ENCODE peak calls at places on chromosomes 5 and 9, in seven cellular contexts. J is GM12891, R is H1, C is HepG2, P is GM12878, L is K562, Y is SK-N-SH. I is an unnamed sample.

GRCh38 chr5:167245871-167246270 is 1045.6 kb upstream of the WWC1 start:
- DNase-seq in P (no peak), L (no peak), Y (no peak), J (no peak), C (no peak), R (no peak), I (no peak)

GRCh38 chr9:108163321-108164005 is 673.9 kb upstream of the KLF4 start:
- DNase-seq in C (no peak), R (no peak), L (no peak), J (no peak), Y (no peak), P (no peak), I (no peak)

GRCh38 chr5:174418809-174419522 is 305.4 kb upstream of the MSX2 start:
- DNase-seq in P (no peak), L (no peak), J (no peak), R (peak; percentile 65), C (peak; percentile 7), Y (peak; percentile 39), I (no peak)

GRCh38 chr5:80382488-80382887 is 25.4 kb upstream of the ZFYVE16 start:
- DNase-seq in L (no peak), Y (no peak), C (no peak), P (no peak), J (no peak), R (no peak), I (no peak)

GRCh38 chr9:135515083-135515511 is 6.1 kb upstream of the LCN1 start:
- DNase-seq in R (no peak), L (no peak), C (no peak), P (no peak), J (no peak), Y (no peak), I (no peak)

GRCh38 chr5:83899351-83899970 is 178.8 kb upstream of the HAPLN1 start:
- DNase-seq in J (no peak), P (no peak), R (no peak), Y (no peak), L (no peak), C (no peak), I (no peak)

GRCh38 chr9:75907329-75907728 is 16.9 kb downstream of the PCSK5 start:
- DNase-seq in R (no peak), Y (no peak), C (peak; percentile 35), P (no peak), L (no peak), J (no peak), I (no peak)

GRCh38 chr9:122134822-122135528 is 24.6 kb downstream of the NDUFA8 start:
- DNase-seq in C (no peak), P (no peak), L (no peak), Y (no peak), R (peak; percentile 53), J (no peak), I (no peak)

GRCh38 chr5:107558951-107559350 is 111.8 kb downstream of the EFNA5 start:
- DNase-seq in L (no peak), P (no peak), Y (peak; percentile 29), J (no peak), R (no peak), C (no peak), I (no peak)

GRCh38 chr9:120264528-120264927 is 315.4 kb downstream of the CDK5RAP2 start:
- DNase-seq in R (no peak), P (no peak), Y (no peak), L (no peak), J (no peak), C (no peak), I (no peak)

GRCh38 chr9:27572566-27572917 is 739 bp downstream of the C9orf72 start:
- DNase-seq in J (no peak), Y (peak; percentile 50), R (no peak), P (no peak), C (peak; percentile 30), L (peak; percentile 9), I (no peak)

GRCh38 chr9:89923961-89924504 is 319.2 kb downstream of the GADD45G start:
- DNase-seq in Y (no peak), J (no peak), R (no peak), C (peak; percentile 72), L (peak; percentile 5), P (no peak), I (no peak)

GRCh38 chr5:121273818-121274433 is 577.8 kb upstream of the FTMT start:
- DNase-seq in Y (no peak), J (no peak), L (peak; percentile 24), C (peak; percentile 53), R (no peak), P (no peak), I (no peak)

DNA sequence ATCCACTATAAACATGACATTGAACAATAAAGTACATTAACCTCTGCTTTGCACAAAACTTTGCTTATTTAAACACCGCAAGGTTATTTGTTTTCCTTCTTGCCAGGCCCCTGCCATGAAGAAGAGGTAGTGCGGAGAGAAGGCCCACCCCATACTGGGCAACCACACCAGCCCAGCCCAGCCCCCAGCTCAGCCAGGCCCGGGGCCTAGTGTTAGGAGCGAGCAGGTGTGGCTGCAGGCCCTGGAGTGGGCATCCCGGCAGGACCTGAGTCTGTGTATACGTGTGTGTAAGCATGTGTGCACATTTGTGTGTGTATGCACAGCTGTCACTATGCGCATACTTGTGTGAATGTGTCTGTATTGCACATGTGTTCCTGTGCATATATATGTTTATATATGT is 90.4 kb upstream of the MVB12B start:
- DNase-seq in J (no peak), P (no peak), R (no peak), L (no peak), C (no peak), Y (peak; percentile 14), I (no peak)
- TF ChIP-seq TAF1 in J (no peak), P (no peak), R (no peak), L (no peak), C (no peak), Y (no peak), I (no peak)

DNA sequence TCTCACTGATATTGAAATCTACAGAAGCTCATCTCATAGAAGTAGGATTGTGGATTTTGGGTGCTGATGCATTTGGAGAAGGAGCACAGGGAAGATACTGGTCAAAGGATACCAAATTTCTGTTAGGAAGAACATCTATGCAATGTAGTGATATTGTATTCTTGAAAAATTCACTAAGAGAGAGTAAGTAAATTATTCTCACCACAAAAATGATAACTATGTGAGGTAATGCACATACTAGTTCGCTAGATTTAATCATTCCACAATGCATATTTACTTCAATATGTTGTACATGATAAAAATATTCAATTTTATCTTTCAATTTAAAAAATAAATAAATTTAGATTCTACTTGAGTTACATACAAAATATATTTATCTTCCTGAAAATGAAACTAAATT is 2040.5 kb upstream of the C9orf72 start:
- DNase-seq in P (no peak), J (no peak), R (no peak), Y (no peak), L (no peak), C (no peak), I (no peak)
- TF ChIP-seq TAF1 in P (no peak), J (no peak), R (no peak), Y (no peak), L (no peak), C (no peak), I (no peak)

GRCh38 chr9:77606526-77606925 is 41.6 kb downstream of the GNA14 start:
- DNase-seq in L (no peak), C (no peak), Y (no peak), R (no peak), P (no peak), J (no peak), I (no peak)
- TF ChIP-seq TAF1 in L (no peak), C (no peak), Y (no peak), R (no peak), P (no peak), J (no peak), I (no peak)

DNA sequence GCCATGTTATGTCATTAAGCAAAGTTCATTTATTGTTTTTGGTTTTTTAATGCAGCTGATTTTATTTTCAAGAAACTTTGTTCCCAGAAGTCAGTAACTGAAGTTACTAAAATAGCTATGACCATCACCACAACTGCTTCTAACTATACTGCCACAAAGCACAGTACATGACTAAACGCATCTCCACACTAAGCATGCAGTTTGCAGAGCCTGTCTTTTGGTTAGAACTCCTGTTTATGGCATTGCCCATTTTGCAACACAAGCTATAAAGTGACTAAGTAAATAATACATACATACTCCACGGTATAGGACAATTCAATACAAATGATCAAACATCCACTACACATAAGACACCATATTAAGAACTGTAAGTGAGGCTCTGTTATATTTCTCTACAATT is 109.7 kb downstream of the MLLT3 start:
- DNase-seq in L (no peak), P (no peak), R (no peak), Y (no peak), J (no peak), C (no peak), I (no peak)
- TF ChIP-seq TAF1 in L (no peak), P (no peak), R (no peak), Y (no peak), J (no peak), C (no peak), I (no peak)

GRCh38 chr5:148829734-148830133 is 3.3 kb downstream of the ADRB2 start:
- DNase-seq in L (no peak), J (no peak), R (no peak), Y (no peak), C (no peak), P (no peak), I (no peak)
- TF ChIP-seq TAF1 in L (no peak), J (no peak), R (no peak), Y (no peak), C (no peak), P (no peak), I (no peak)

DNA sequence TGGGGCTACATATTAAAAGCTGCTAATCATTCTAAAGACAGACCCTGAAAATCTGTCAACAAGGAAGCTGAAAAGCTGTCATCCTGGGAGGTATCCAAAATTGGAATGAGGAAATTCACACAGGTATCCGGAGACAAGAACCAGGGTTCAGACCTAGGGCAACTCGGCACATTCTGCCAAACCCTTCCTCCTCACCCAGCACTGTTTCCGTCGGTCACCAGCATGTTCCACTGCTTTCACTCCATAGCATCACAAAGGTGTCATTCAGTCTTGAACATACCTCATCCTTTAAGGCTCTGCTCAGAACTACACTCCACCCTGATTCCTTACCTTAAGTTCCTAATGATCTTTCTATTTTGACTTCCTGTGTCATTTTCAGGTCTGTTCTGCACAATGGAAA is 153.1 kb upstream of the RASA1 start:
- DNase-seq in Y (no peak), R (no peak), L (no peak), J (no peak), C (no peak), P (no peak), I (no peak)
- TF ChIP-seq TAF1 in Y (no peak), R (no peak), L (no peak), J (no peak), C (no peak), P (no peak), I (no peak)

DNA sequence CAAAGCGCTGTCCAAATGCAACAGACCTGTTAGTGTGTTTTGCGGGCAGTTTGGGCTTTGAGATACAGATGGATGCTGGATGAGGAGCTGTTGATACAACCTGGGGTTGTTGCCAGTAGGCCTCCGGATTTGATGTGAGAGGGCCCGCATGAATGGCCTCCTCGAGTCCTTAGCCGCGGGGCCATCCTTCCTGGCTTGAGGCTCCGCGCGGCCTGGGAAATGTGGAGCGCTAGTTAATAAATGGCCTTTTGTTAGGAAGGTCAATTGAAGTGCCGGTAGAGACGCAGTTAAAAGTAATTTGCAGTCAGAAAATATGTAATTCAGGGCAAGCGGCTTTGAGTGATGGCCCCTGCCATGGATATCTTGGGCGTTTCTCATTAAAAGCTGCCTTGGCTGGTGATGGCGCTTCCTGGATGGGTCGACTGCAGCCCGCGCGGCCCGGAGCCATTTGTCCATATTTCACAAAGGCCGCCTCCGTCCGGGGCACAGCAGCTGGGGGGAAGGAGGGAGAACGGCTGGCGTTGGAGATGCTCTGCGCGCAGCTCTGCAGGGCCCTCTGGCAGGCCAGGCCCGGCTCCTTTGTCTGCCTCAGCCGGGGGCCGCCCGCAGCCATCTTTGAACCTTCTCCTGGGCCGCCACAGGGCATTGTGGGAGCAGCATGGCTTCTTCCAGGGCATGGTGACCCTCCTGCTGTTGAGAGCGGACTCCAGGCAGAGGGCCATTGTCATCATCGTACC is 11.2 kb downstream of the MVB12B start:
- DNase-seq in J (no peak), P (no peak), Y (no peak), C (no peak), L (no peak), R (no peak), I (no peak)
- TF ChIP-seq TAF1 in J (no peak), P (no peak), Y (no peak), C (no peak), L (no peak), R (no peak), I (no peak)